ENCODE peak calls at places on chromosomes 3 and 15, in six cellular contexts. One of them, this sample, is unnamed.

GRCh38 chr15:78072080-78072892 is 5.2 kb downstream of the TBC1D2B start:
- DNase-seq in heart right ventricle: no peak
- DNase-seq in germinal center: no peak
- DNase-seq in GM06990: no peak
- DNase-seq in iPS DF 19.7: no peak
- DNase-seq in T-helper 17 cell: no peak
- DNase-seq in this sample: no peak

GRCh38 chr3:197718904-197719303 is 17.8 kb downstream of the RUBCN start:
- DNase-seq in heart right ventricle: no peak
- DNase-seq in germinal center: no peak
- DNase-seq in GM06990: no peak
- DNase-seq in iPS DF 19.7: no peak
- DNase-seq in T-helper 17 cell: no peak
- DNase-seq in this sample: peak; percentile 98

GRCh38 chr3:188631291-188632010 is 477.5 kb downstream of the LPP start:
- DNase-seq in heart right ventricle: no peak
- DNase-seq in germinal center: no peak
- DNase-seq in GM06990: no peak
- DNase-seq in iPS DF 19.7: no peak
- DNase-seq in T-helper 17 cell: no peak
- DNase-seq in this sample: peak; percentile 27

GRCh38 chr15:48590704-48591103 is 54.8 kb downstream of the FBN1 start:
- DNase-seq in heart right ventricle: no peak
- DNase-seq in germinal center: no peak
- DNase-seq in GM06990: no peak
- DNase-seq in iPS DF 19.7: no peak
- DNase-seq in T-helper 17 cell: no peak
- DNase-seq in this sample: no peak

GRCh38 chr3:99965077-99965476 is 147.4 kb downstream of the CMSS1 start:
- DNase-seq in heart right ventricle: no peak
- DNase-seq in germinal center: no peak
- DNase-seq in GM06990: no peak
- DNase-seq in iPS DF 19.7: no peak
- DNase-seq in T-helper 17 cell: no peak
- DNase-seq in this sample: peak; percentile 11

GRCh38 chr3:65521032-65521431 is 517.7 kb downstream of the MAGI1 start:
- DNase-seq in heart right ventricle: no peak
- DNase-seq in germinal center: no peak
- DNase-seq in GM06990: no peak
- DNase-seq in iPS DF 19.7: no peak
- DNase-seq in T-helper 17 cell: no peak
- DNase-seq in this sample: no peak

GRCh38 chr3:151067158-151067557 is 18.3 kb upstream of the MED12L start:
- DNase-seq in heart right ventricle: no peak
- DNase-seq in germinal center: no peak
- DNase-seq in GM06990: no peak
- DNase-seq in iPS DF 19.7: no peak
- DNase-seq in T-helper 17 cell: no peak
- DNase-seq in this sample: no peak

GRCh38 chr3:50138266-50139230 is 16.6 kb upstream of the SEMA3F start:
- DNase-seq in heart right ventricle: no peak
- DNase-seq in germinal center: no peak
- DNase-seq in GM06990: no peak
- DNase-seq in iPS DF 19.7: no peak
- DNase-seq in T-helper 17 cell: no peak
- DNase-seq in this sample: peak; percentile 50

GRCh38 chr15:52532427-52532826 is 3.7 kb upstream of the MYO5A start:
- DNase-seq in heart right ventricle: no peak
- DNase-seq in germinal center: no peak
- DNase-seq in GM06990: no peak
- DNase-seq in iPS DF 19.7: no peak
- DNase-seq in T-helper 17 cell: no peak
- DNase-seq in this sample: no peak

GRCh38 chr3:127107491-127108375 is 85.2 kb upstream of the PRR23E start:
- DNase-seq in heart right ventricle: no peak
- DNase-seq in germinal center: no peak
- DNase-seq in GM06990: no peak
- DNase-seq in iPS DF 19.7: no peak
- DNase-seq in T-helper 17 cell: no peak
- DNase-seq in this sample: no peak

GRCh38 chr3:42052867-42053351 is 38.2 kb upstream of the TRAK1 start:
- DNase-seq in heart right ventricle: no peak
- DNase-seq in germinal center: no peak
- DNase-seq in GM06990: no peak
- DNase-seq in iPS DF 19.7: no peak
- DNase-seq in T-helper 17 cell: no peak
- DNase-seq in this sample: no peak

GRCh38 chr3:128319741-128320141 is 146.9 kb downstream of the DNAJB8 start:
- DNase-seq in heart right ventricle: no peak
- DNase-seq in germinal center: no peak
- DNase-seq in GM06990: no peak
- DNase-seq in iPS DF 19.7: no peak
- DNase-seq in T-helper 17 cell: no peak
- DNase-seq in this sample: no peak

GRCh38 chr3:42270561-42270960 is 4.6 kb upstream of the CCK start:
- DNase-seq in heart right ventricle: no peak
- DNase-seq in germinal center: no peak
- DNase-seq in GM06990: no peak
- DNase-seq in iPS DF 19.7: no peak
- DNase-seq in T-helper 17 cell: no peak
- DNase-seq in this sample: no peak

GRCh38 chr3:169340055-169340454 is 323.5 kb downstream of the MECOM start:
- DNase-seq in heart right ventricle: no peak
- DNase-seq in germinal center: no peak
- DNase-seq in GM06990: no peak
- DNase-seq in iPS DF 19.7: no peak
- DNase-seq in T-helper 17 cell: no peak
- DNase-seq in this sample: no peak

GRCh38 chr3:17091895-17092294 is 207.1 kb downstream of the PLCL2 start:
- DNase-seq in heart right ventricle: no peak
- DNase-seq in germinal center: no peak
- DNase-seq in GM06990: no peak
- DNase-seq in iPS DF 19.7: no peak
- DNase-seq in T-helper 17 cell: no peak
- DNase-seq in this sample: no peak

GRCh38 chr3:34012102-34012461 is 213.7 kb downstream of the PDCD6IP start:
- DNase-seq in heart right ventricle: no peak
- DNase-seq in germinal center: no peak
- DNase-seq in GM06990: no peak
- DNase-seq in iPS DF 19.7: no peak
- DNase-seq in T-helper 17 cell: no peak
- DNase-seq in this sample: peak; percentile 99

GRCh38 chr15:39273805-39274411 is 307.0 kb upstream of the THBS1 start:
- DNase-seq in heart right ventricle: no peak
- DNase-seq in germinal center: no peak
- DNase-seq in GM06990: no peak
- DNase-seq in iPS DF 19.7: no peak
- DNase-seq in T-helper 17 cell: no peak
- DNase-seq in this sample: no peak

GRCh38 chr3:168801792-168802191 is 706.1 kb upstream of the GOLIM4 start:
- DNase-seq in heart right ventricle: no peak
- DNase-seq in germinal center: no peak
- DNase-seq in GM06990: no peak
- DNase-seq in iPS DF 19.7: no peak
- DNase-seq in T-helper 17 cell: no peak
- DNase-seq in this sample: peak; percentile 75

GRCh38 chr3:114155370-114155821 is 23.5 kb downstream of the DRD3 start:
- DNase-seq in heart right ventricle: no peak
- DNase-seq in germinal center: peak; percentile 22
- DNase-seq in GM06990: no peak
- DNase-seq in iPS DF 19.7: no peak
- DNase-seq in T-helper 17 cell: no peak
- DNase-seq in this sample: peak; percentile 28

GRCh38 chr15:45640610-45641009 is 5.8 kb downstream of the SQOR start:
- DNase-seq in heart right ventricle: no peak
- DNase-seq in germinal center: no peak
- DNase-seq in GM06990: no peak
- DNase-seq in iPS DF 19.7: no peak
- DNase-seq in T-helper 17 cell: no peak
- DNase-seq in this sample: peak; percentile 78

GRCh38 chr3:192169332-192169915 is 557.9 kb downstream of the FGF12 start:
- DNase-seq in heart right ventricle: no peak
- DNase-seq in germinal center: no peak
- DNase-seq in GM06990: no peak
- DNase-seq in iPS DF 19.7: no peak
- DNase-seq in T-helper 17 cell: no peak
- DNase-seq in this sample: no peak

GRCh38 chr3:150798122-150798618 is 35.2 kb upstream of the SIAH2 start:
- DNase-seq in heart right ventricle: no peak
- DNase-seq in germinal center: no peak
- DNase-seq in GM06990: no peak
- DNase-seq in iPS DF 19.7: peak; percentile 40
- DNase-seq in T-helper 17 cell: no peak
- DNase-seq in this sample: peak; percentile 11

GRCh38 chr3:41881233-41881821 is 80.6 kb downstream of the ULK4 start:
- DNase-seq in heart right ventricle: no peak
- DNase-seq in germinal center: peak; percentile 18
- DNase-seq in GM06990: no peak
- DNase-seq in iPS DF 19.7: no peak
- DNase-seq in T-helper 17 cell: no peak
- DNase-seq in this sample: peak; percentile 9

This sample was measured in A172.